ENCODE peak calls at places on chromosomes 2 and 18, in five cellular contexts. F is left ventricle myocardium inferior, S is GM23338, E is neural progenitor cell, C is cardiac muscle cell. N is an unnamed sample.
A peak's percentile ranks its signal among the peaks of the same experiment; 100 is the strongest.

GRCh38 chr18:13392899-13393298 is 174.3 kb downstream of the LDLRAD4 start:
- DNase-seq in F (no peak), S (no peak), E (no peak), C (no peak), N (no peak)

GRCh38 chr2:234368861-234369261 is 128.0 kb downstream of the ARL4C start:
- DNase-seq in F (no peak), S (no peak), E (peak; percentile 12), C (no peak), N (peak; percentile 25)

GRCh38 chr18:70762812-70763211 is 474.0 kb downstream of the SOCS6 start:
- DNase-seq in F (no peak), S (no peak), E (no peak), C (no peak), N (no peak)

GRCh38 chr2:151056870-151057269 is 204.8 kb downstream of the RBM43 start:
- DNase-seq in F (no peak), S (no peak), E (no peak), C (peak; percentile 54), N (no peak)

GRCh38 chr2:62156861-62157496 is 38.9 kb upstream of the B3GNT2 start:
- DNase-seq in F (no peak), S (peak; percentile 38), E (no peak), C (no peak), N (peak; percentile 22)

GRCh38 chr2:229089806-229090205 is 181.3 kb downstream of the PID1 start:
- DNase-seq in F (no peak), S (no peak), E (no peak), C (no peak), N (no peak)

GRCh38 chr2:73069041-73069854 is 2.3 kb downstream of the SFXN5 start:
- DNase-seq in F (no peak), S (no peak), E (no peak), C (peak; percentile 17), N (no peak)

GRCh38 chr2:60948926-60949579 is 67.7 kb downstream of the REL start:
- DNase-seq in F (no peak), S (no peak), E (no peak), C (no peak), N (no peak)

GRCh38 chr18:42392416-42392815 is 437.4 kb downstream of the PIK3C3 start:
- DNase-seq in F (no peak), S (no peak), E (no peak), C (no peak), N (no peak)

GRCh38 chr2:70084973-70085710 is 2.1 kb upstream of the PCBP1 start:
- DNase-seq in F (no peak), S (peak; percentile 98), E (no peak), C (no peak), N (peak; percentile 87)

GRCh38 chr2:167310442-167310841 is 422.2 kb downstream of the XIRP2 start:
- DNase-seq in F (no peak), S (peak; percentile 62), E (peak; percentile 15), C (no peak), N (no peak)

GRCh38 chr18:48161201-48161910 is 230.9 kb upstream of the SMAD2 start:
- DNase-seq in F (peak; percentile 84), S (peak; percentile 82), E (peak; percentile 87), C (peak; percentile 94), N (peak; percentile 98)

GRCh38 chr18:61982475-61982874 is 89.7 kb upstream of the RNF152 start:
- DNase-seq in F (no peak), S (no peak), E (no peak), C (no peak), N (no peak)

GRCh38 chr18:12880532-12880892 is 3.5 kb downstream of the PTPN2 start:
- DNase-seq in F (no peak), S (no peak), E (no peak), C (no peak), N (no peak)

GRCh38 chr18:51427012-51427411 is 229.5 kb upstream of the MEX3C start:
- DNase-seq in F (no peak), S (no peak), E (no peak), C (peak; percentile 30), N (no peak)

GRCh38 chr2:203594541-203594940 is 59.4 kb upstream of the RAPH1 start:
- DNase-seq in F (no peak), S (no peak), E (no peak), C (peak; percentile 54), N (no peak)

GRCh38 chr2:223465793-223466192 is 136.4 kb downstream of the SCG2 start:
- DNase-seq in F (peak; percentile 76), S (no peak), E (no peak), C (peak; percentile 99), N (no peak)

GRCh38 chr18:22332590-22332989 is 85.1 kb downstream of the CTAGE1 start:
- DNase-seq in F (no peak), S (peak; percentile 84), E (peak; percentile 54), C (no peak), N (peak; percentile 80)

GRCh38 chr2:168620554-168620953 is 164.5 kb downstream of the CERS6 start:
- DNase-seq in F (no peak), S (no peak), E (no peak), C (no peak), N (no peak)

GRCh38 chr2:45004569-45005181 is 4.6 kb downstream of the SIX2 start:
- DNase-seq in F (no peak), S (peak; percentile 74), E (peak; percentile 71), C (peak; percentile 21), N (peak; percentile 77)
- H3K27me3 ChIP-seq in F (peaks cover 100% of the 10 kb centered on the region), S (peaks cover 96% of the 10 kb centered on the region), E (peaks cover 98% of the 10 kb centered on the region), C (peaks cover 93% of the 10 kb centered on the region), N (peaks cover 93% of the 10 kb centered on the region)

DNA sequence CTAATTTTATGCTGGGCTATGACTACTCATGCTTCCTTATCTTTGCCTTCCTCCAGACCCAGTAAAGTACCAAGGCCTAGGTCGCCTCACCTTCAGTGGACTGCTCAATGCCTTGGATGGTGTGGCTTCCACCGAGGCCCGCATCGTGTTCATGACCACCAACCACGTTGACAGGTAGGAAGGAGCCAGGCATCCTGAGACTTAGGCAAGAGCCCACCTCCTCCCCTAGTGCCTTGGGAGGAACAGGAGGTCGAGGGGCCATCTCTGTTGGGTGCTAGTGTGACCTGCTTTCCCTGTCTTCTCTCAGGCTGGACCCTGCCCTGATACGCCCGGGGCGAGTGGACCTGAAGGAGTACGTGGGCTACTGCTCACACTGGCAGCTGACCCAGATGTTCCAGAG is 3.3 kb downstream of the BCS1L start:
- DNase-seq in F (no peak), S (no peak), E (no peak), C (no peak), N (no peak)
- H3K36me3 ChIP-seq in F (peaks cover 64% of the 10 kb centered on the region), S (peaks cover 26% of the 10 kb centered on the region), E (peaks cover 2% of the 10 kb centered on the region), C (peaks cover 31% of the 10 kb centered on the region), N (peaks cover 38% of the 10 kb centered on the region)

GRCh38 chr2:20666114-20666363 is 905 bp upstream of the GDF7 start:
- DNase-seq in F (no peak), S (peak; percentile 44), E (no peak), C (no peak), N (peak; percentile 84)
- H3K27me3 ChIP-seq in F (peaks cover 97% of the 10 kb centered on the region), S (peaks cover 91% of the 10 kb centered on the region), E (peaks cover 100% of the 10 kb centered on the region), C (peaks cover 97% of the 10 kb centered on the region), N (peaks cover 89% of the 10 kb centered on the region)

GRCh38 chr2:197073701-197074433 is 147.4 kb upstream of the PGAP1 start:
- DNase-seq in F (peak; percentile 81), S (no peak), E (peak; percentile 34), C (peak; percentile 78), N (no peak)

GRCh38 chr2:197071790-197072436 is 145.4 kb upstream of the PGAP1 start:
- DNase-seq in F (no peak), S (no peak), E (no peak), C (no peak), N (no peak)

GRCh38 chr2:197072533-197072932 is 146.0 kb upstream of the PGAP1 start:
- DNase-seq in F (no peak), S (no peak), E (no peak), C (no peak), N (no peak)

GRCh38 chr2:197075286-197075685 is 148.8 kb upstream of the PGAP1 start:
- DNase-seq in F (no peak), S (no peak), E (no peak), C (no peak), N (no peak)

GRCh38 chr2:197073270-197073669 is 146.8 kb upstream of the PGAP1 start:
- DNase-seq in F (no peak), S (no peak), E (no peak), C (no peak), N (no peak)
- H3K36me3 ChIP-seq in F (peaks cover 6% of the 10 kb centered on the region), S (no peaks in the 10 kb centered on the region), E (no peaks in the 10 kb centered on the region), C (no peaks in the 10 kb centered on the region), N (no peaks in the 10 kb centered on the region)

GRCh38 chr2:9144617-9145016 is 62.0 kb upstream of the ASAP2 start:
- DNase-seq in F (no peak), S (no peak), E (no peak), C (peak; percentile 53), N (no peak)
- H3K27me3 ChIP-seq in F (peaks cover 12% of the 10 kb centered on the region), S (peaks cover 41% of the 10 kb centered on the region), E (peaks cover 49% of the 10 kb centered on the region), C (no peaks in the 10 kb centered on the region), N (peaks cover 11% of the 10 kb centered on the region)

GRCh38 chr2:28929581-28929980 is 35.1 kb downstream of the WDR43 start:
- DNase-seq in F (no peak), S (no peak), E (no peak), C (no peak), N (no peak)

GRCh38 chr2:28927469-28927868 is 33.0 kb downstream of the WDR43 start:
- DNase-seq in F (no peak), S (no peak), E (no peak), C (no peak), N (no peak)

GRCh38 chr2:28927878-28928277 is 33.4 kb downstream of the WDR43 start:
- DNase-seq in F (no peak), S (no peak), E (no peak), C (peak; percentile 32), N (no peak)

DNA sequence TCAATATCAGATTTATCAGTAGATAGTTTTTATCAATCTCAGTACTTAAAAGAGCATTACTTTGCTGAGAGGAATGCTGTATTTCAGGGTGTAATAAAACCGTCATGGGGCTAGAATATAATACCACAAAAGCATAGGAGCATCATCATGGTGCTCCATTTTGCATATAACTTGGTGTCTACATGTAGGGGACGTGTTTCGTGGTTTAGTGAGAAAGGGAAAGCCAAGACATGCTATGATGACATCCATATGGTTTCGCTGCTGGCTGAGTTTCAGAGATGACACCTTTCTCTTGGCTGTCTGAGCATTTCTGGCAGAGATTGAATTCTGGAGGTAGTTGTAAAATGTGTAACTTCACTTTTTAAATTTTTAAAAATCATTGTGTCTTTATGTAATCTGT is 32.4 kb downstream of the WDR43 start:
- DNase-seq in F (no peak), S (no peak), E (no peak), C (peak; percentile 25), N (no peak)
- H3K36me3 ChIP-seq in F (peaks cover 86% of the 10 kb centered on the region), S (peaks cover 79% of the 10 kb centered on the region), E (peaks cover 28% of the 10 kb centered on the region), C (peaks cover 72% of the 10 kb centered on the region), N (peaks cover 53% of the 10 kb centered on the region)

N was measured in H7.